ENCODE peak calls at places on chromosomes 4 and X, in nine cellular contexts. M is thoracic aorta; I is omental fat pad; H is neural progenitor cell; K is stimulated activated CD8-positive, alpha-beta memory T cell treated with anti-CD3 and anti-CD28 coated beads, Interleukin-4, amount 100 ng/mL, for 4 hours; D is IMR-90; S is breast epithelium; U is midbrain; Q is EL. Z is an unnamed sample.

GRCh38 chr4:37845201-37845600 is 18.7 kb downstream of the PGM2 start:
- DNase-seq in M (no peak), I (no peak), H (no peak), K (no peak), D (no peak), S (no peak), U (no peak), Q (no peak), Z (no peak)

GRCh38 chrX:51825432-51825831 is 68.0 kb upstream of the MAGED1 start:
- DNase-seq in M (no peak), I (no peak), H (no peak), K (no peak), D (peak; percentile 38), S (no peak), U (no peak), Q (no peak), Z (no peak)

GRCh38 chr4:144816668-144817067 is 170.7 kb downstream of the HHIP start:
- DNase-seq in M (no peak), I (no peak), H (no peak), K (no peak), D (no peak), S (no peak), U (no peak), Q (no peak), Z (no peak)

GRCh38 chrX:45497290-45497689 is 296.6 kb upstream of the DIPK2B start:
- DNase-seq in M (no peak), I (no peak), H (no peak), K (no peak), D (peak; percentile 22), S (no peak), U (no peak), Q (no peak), Z (no peak)

GRCh38 chr4:132275583-132276121 is 873.4 kb upstream of the PCDH10 start:
- DNase-seq in M (no peak), I (no peak), H (no peak), K (no peak), D (no peak), S (no peak), U (no peak), Q (no peak), Z (no peak)

GRCh38 chr4:73213917-73214663 is 44.5 kb downstream of the ANKRD17 start:
- DNase-seq in M (no peak), I (no peak), H (no peak), K (no peak), D (peak; percentile 48), S (no peak), U (no peak), Q (peak; percentile 40), Z (no peak)

GRCh38 chrX:12421918-12422317 is 283.6 kb downstream of the FRMPD4 start:
- DNase-seq in M (no peak), I (no peak), H (no peak), K (no peak), D (peak; percentile 7), S (no peak), U (no peak), Q (peak; percentile 72), Z (no peak)

GRCh38 chr4:2269206-2269531 is 7.3 kb upstream of the MXD4 start:
- DNase-seq in M (no peak), I (no peak), H (peak; percentile 26), K (no peak), D (no peak), S (no peak), U (no peak), Q (no peak), Z (no peak)

GRCh38 chrX:2848806-2849420 is 20.2 kb downstream of the GYG2 start:
- DNase-seq in M (no peak), I (no peak), H (no peak), K (no peak), D (peak; percentile 54), S (no peak), U (no peak), Q (peak; percentile 73), Z (no peak)

Z was measured in ascending aorta.